ENCODE peak calls at places on chromosomes 12 and 14, in seven cellular contexts. N is K562, O is IMR-90, A is H1, X is SK-N-SH, H is GM12878, P is HepG2. J is an unnamed sample.

GRCh38 chr12:128823216-128823915 is 392 bp downstream of the SLC15A4 start:
- DNase-seq in H (no peak), N (peak; percentile 45), P (peak; percentile 12), A (no peak), O (no peak), X (no peak), J (no peak)

GRCh38 chr12:26789731-26790644 is 43.0 kb downstream of the ITPR2 start:
- DNase-seq in O (peak; percentile 75), H (no peak), P (no peak), N (no peak), A (no peak), X (no peak), J (peak; percentile 16)

GRCh38 chr14:73240816-73241480 is 3.6 kb downstream of the PAPLN start:
- DNase-seq in A (no peak), H (no peak), O (no peak), P (no peak), X (peak; percentile 34), N (no peak), J (no peak)

GRCh38 chr12:91388573-91388972 is 206.0 kb upstream of the DCN start:
- DNase-seq in H (no peak), A (no peak), X (no peak), N (no peak), O (no peak), P (no peak), J (no peak)

GRCh38 chr12:19912996-19913395 is 455.3 kb upstream of the PDE3A start:
- DNase-seq in N (no peak), X (no peak), O (no peak), A (no peak), P (peak; percentile 52), H (no peak), J (no peak)

GRCh38 chr12:110565919-110566871 is 16.9 kb downstream of the PPTC7 start:
- DNase-seq in P (peak; percentile 78), N (no peak), O (no peak), H (no peak), X (no peak), A (no peak), J (no peak)

GRCh38 chr12:11895421-11896064 is 175.2 kb upstream of the BCL2L14 start:
- DNase-seq in N (no peak), H (no peak), A (no peak), P (no peak), O (no peak), X (no peak), J (no peak)

GRCh38 chr12:68159681-68160304 is at the start of gene IFNG:
- DNase-seq in O (no peak), A (no peak), H (peak; percentile 27), N (no peak), X (no peak), P (no peak), J (no peak)

GRCh38 chr12:128969480-128970055 is 116.3 kb downstream of the GLT1D1 start:
- DNase-seq in A (peak; percentile 50), N (peak; percentile 38), X (peak; percentile 78), O (no peak), P (no peak), H (peak; percentile 20), J (peak; percentile 10)

GRCh38 chr14:75561013-75561432 is 17.4 kb upstream of the FLVCR2 start:
- DNase-seq in P (peak; percentile 67), N (peak; percentile 68), O (peak; percentile 67), A (peak; percentile 79), H (no peak), X (peak; percentile 86), J (peak; percentile 87)

DNA sequence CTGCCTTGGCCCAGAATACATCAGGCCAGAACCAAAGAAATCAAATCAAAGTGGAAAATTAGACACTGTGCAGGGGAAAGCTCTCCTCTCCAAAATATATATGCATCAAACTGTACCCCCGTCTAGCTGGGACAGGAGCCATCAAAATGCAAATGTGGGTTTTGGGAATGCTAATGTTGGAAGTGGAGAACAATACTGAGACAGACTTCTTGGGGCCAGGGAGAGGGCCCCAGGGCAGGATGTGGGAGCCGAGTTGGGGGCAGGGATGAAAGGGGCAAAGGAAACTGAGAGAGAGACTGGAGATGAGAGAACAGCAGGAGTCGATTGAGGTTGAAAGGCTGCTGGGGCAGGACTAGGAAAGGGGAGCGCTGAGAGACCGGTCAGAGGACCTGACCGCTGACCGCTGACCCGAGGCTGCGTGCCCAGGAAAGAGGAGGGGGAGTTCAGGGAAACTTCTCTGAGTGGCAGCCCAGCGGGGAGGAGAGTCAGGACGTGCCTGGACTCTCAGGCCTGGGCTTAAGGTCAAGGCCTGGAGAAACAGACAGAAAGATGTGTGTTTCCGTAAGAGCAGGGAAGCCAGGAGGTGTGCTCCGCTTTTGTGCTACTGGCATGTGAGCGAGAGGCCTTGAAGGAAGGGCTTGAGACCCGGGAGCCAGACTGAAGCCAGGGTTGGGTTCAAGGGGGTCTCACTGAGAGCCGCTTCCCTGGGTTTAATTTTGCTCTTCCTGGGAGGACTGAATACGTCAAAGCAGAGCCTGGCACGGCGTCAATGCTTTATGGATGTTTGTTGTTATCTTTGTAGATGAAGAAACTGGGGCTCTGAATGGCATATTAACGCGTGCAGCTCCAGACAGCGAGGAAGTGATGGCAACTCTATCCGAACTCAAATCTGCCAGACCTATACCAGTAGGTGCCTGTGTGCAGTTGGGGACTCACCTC is 152.5 kb upstream of the PARP11 start:
- DNase-seq in O (no peak), H (no peak), P (peak; percentile 22), X (no peak), N (no peak), A (peak; percentile 89), J (no peak)
- TF ChIP-seq RFX5 in O (no peak), H (no peak), P (no peak), X (no peak), N (no peak), A (no peak), J (no peak)

GRCh38 chr14:66380143-66380542 is 106.0 kb upstream of the CCDC196 start:
- DNase-seq in A (no peak), X (no peak), P (no peak), N (no peak), O (no peak), H (no peak), J (no peak)

GRCh38 chr14:66378712-66379111 is 107.5 kb upstream of the CCDC196 start:
- DNase-seq in A (no peak), P (no peak), N (no peak), X (no peak), H (no peak), O (no peak), J (no peak)

GRCh38 chr14:66383271-66383670 is 102.9 kb upstream of the CCDC196 start:
- DNase-seq in O (no peak), P (no peak), H (no peak), A (no peak), X (no peak), N (no peak), J (no peak)

GRCh38 chr14:66381765-66382164 is 104.4 kb upstream of the CCDC196 start:
- DNase-seq in A (no peak), O (no peak), N (no peak), H (no peak), X (no peak), P (no peak), J (no peak)

GRCh38 chr14:66379116-66379515 is 107.1 kb upstream of the CCDC196 start:
- DNase-seq in N (no peak), O (no peak), H (no peak), P (no peak), A (no peak), X (no peak), J (no peak)
- TF ChIP-seq RFX5 in N (no peak), O (no peak), H (no peak), P (no peak), A (no peak), X (no peak), J (no peak)

GRCh38 chr14:101762530-101763101 is 1.1 kb downstream of the PPP2R5C start:
- DNase-seq in N (no peak), X (no peak), A (no peak), P (peak; percentile 33), H (no peak), O (no peak), J (no peak)

GRCh38 chr14:101763941-101764709 is 2.6 kb downstream of the PPP2R5C start:
- DNase-seq in O (no peak), X (no peak), A (no peak), N (no peak), H (no peak), P (no peak), J (no peak)

GRCh38 chr14:101761032-101761880 is at the start of gene PPP2R5C:
- DNase-seq in O (peak; percentile 82), A (peak; percentile 41), H (no peak), X (peak; percentile 96), P (peak; percentile 76), N (peak; percentile 93), J (peak; percentile 95)

GRCh38 chr14:101760138-101761011 is 1.1 kb upstream of the PPP2R5C start:
- DNase-seq in H (peak; percentile 82), P (peak; percentile 84), A (peak; percentile 99), O (peak; percentile 98), X (peak; percentile 95), N (peak; percentile 92), J (peak; percentile 84)

GRCh38 chr14:101761881-101762529 is 496 bp downstream of the PPP2R5C start:
- DNase-seq in H (no peak), X (peak; percentile 80), A (no peak), P (no peak), O (no peak), N (peak; percentile 23), J (no peak)
- TF ChIP-seq RFX5 in H (no peak), X (no peak), A (no peak), P (no peak), O (no peak), N (no peak), J (no peak)

GRCh38 chr12:114919479-114919878 is 235.5 kb upstream of the TBX3 start:
- DNase-seq in N (no peak), H (no peak), O (no peak), X (no peak), A (no peak), P (peak; percentile 35), J (no peak)

GRCh38 chr12:114917953-114918352 is 234.0 kb upstream of the TBX3 start:
- DNase-seq in O (no peak), H (no peak), A (no peak), N (no peak), X (no peak), P (no peak), J (no peak)

GRCh38 chr12:114918535-114919233 is 234.7 kb upstream of the TBX3 start:
- DNase-seq in X (no peak), N (no peak), H (no peak), O (peak; percentile 72), A (no peak), P (peak; percentile 93), J (peak; percentile 97)

GRCh38 chr12:114921796-114922195 is 237.8 kb upstream of the TBX3 start:
- DNase-seq in O (no peak), H (no peak), N (no peak), X (no peak), P (no peak), A (no peak), J (no peak)

DNA sequence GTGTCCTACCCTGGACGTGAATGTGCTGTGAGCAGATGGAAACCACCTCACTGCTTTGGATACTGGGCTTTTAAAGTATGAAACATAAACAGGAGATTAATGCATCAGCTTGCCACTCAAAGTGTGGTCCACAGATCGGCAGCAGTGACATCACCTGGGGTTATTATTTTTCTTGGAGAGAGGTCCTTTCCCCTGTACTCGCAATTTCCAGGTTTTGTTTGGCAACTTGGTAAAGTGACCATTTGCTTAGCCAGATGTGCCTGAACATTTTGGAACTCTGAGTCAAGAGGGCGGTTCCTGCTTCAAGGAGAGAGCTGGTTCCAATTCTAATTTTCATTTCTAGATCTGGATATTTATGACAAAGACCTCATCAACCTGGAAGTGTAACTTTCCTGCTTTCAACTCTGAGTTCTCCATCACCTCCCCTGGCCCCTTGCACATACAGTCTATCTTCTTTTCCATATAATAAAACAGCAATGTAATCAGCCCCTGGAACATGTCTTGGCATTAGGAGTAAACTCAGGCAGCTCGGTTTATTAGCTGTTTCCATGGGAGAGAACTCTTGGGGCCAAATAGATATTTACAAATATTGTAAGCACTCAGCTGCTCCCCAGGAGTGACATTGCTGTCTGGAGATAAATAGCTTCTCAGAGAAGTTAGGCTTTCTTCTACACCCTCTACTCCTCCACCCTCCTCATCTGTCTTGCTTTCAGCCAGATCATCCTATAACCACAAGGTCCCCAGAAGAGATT is 237.0 kb upstream of the TBX3 start:
- DNase-seq in N (no peak), P (no peak), H (no peak), A (no peak), X (no peak), O (peak; percentile 46), J (no peak)
- TF ChIP-seq RFX5 in N (no peak), P (no peak), H (no peak), A (no peak), X (no peak), O (no peak), J (no peak)

J was measured in A549.